ENCODE peak calls at places on chromosomes 7 and 10, in six cellular contexts. C is tibial artery, G is NB4, K is AG04449, L is PC-9, X is astrocyte of the spinal cord. D is an unnamed sample.

GRCh38 chr10:110764793-110765512 is 106.8 kb upstream of the PDCD4 start:
- DNase-seq in C (no peak), G (no peak), K (no peak), L (no peak), X (no peak), D (no peak)

GRCh38 chr10:46002916-46003693 is 27.3 kb downstream of the NCOA4 start:
- DNase-seq in C (no peak), G (no peak), K (no peak), L (no peak), X (peak; percentile 40), D (no peak)

GRCh38 chr7:130144632-130145171 is 60.5 kb downstream of the TMEM209 start:
- DNase-seq in C (no peak), G (no peak), K (peak; percentile 47), L (peak; percentile 81), X (peak; percentile 57), D (no peak)

GRCh38 chr7:143980746-143981510 is 19.2 kb upstream of the OR6B1 start:
- DNase-seq in C (no peak), G (no peak), K (no peak), L (no peak), X (no peak), D (no peak)

GRCh38 chr10:3750884-3751283 is 34.1 kb downstream of the KLF6 start:
- DNase-seq in C (no peak), G (no peak), K (no peak), L (no peak), X (no peak), D (no peak)

GRCh38 chr10:16953270-16953669 is 136.0 kb upstream of the RSU1 start:
- DNase-seq in C (no peak), G (no peak), K (no peak), L (no peak), X (no peak), D (no peak)

GRCh38 chr7:91683823-91684222 is 196.7 kb downstream of the MTERF1 start:
- DNase-seq in C (no peak), G (peak; percentile 21), K (peak; percentile 26), L (no peak), X (peak; percentile 41), D (no peak)

GRCh38 chr7:115117748-115118147 is 195.9 kb downstream of the MDFIC start:
- DNase-seq in C (no peak), G (no peak), K (no peak), L (no peak), X (no peak), D (no peak)

GRCh38 chr7:138608292-138608691 is 92.9 kb downstream of the SVOPL start:
- DNase-seq in C (no peak), G (no peak), K (no peak), L (no peak), X (peak; percentile 59), D (peak; percentile 13)

GRCh38 chr10:15718495-15719061 is 1.1 kb downstream of the ITGA8 start:
- DNase-seq in C (no peak), G (no peak), K (no peak), L (no peak), X (no peak), D (no peak)

GRCh38 chr10:15719062-15719898 is 442 bp downstream of the ITGA8 start:
- DNase-seq in C (no peak), G (no peak), K (no peak), L (no peak), X (peak; percentile 37), D (no peak)

GRCh38 chr10:15715619-15716227 is 4.0 kb downstream of the ITGA8 start:
- DNase-seq in C (no peak), G (no peak), K (no peak), L (no peak), X (peak; percentile 35), D (no peak)

GRCh38 chr10:15720635-15721310 is 1.1 kb upstream of the ITGA8 start:
- DNase-seq in C (no peak), G (no peak), K (no peak), L (no peak), X (no peak), D (no peak)

DNA sequence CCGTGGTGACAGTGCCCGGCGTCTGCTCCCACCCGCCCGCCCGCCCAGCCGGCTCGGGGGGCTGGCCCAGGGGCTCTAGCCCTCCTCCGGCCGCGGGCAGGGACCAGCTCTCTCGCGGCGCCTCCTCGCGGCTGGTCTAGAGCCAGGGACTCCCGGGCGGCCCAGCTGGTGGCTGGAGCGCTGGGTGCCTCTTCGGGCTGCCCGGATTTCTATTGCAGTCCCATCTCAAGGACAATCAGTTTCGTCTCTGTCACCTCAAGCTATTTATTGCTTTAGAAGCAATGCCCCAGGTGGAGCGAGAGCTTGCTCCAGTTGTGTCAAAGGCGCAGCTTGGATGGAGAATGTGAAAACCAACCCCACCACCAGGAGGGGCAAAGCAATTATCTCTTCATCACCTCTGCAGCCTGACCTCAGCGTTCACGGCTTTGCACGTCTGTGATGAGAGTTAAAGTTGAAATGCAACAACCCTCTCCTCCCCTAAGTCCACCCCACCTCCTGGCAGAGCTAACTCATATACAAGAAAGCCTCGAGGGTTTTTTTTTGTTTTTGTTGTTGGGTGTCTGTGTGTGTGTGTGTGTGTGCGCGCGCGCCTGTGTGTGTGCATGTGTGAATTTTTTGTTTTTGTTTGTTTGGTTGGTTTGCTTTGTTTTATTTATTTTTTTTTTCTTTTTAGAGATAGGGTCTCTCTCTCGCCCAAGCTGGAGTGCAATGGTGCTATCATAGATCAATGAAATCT is at the start of gene ITGA8:
- DNase-seq in C (peak; percentile 85), G (peak; percentile 4), K (no peak), L (no peak), X (peak; percentile 48), D (no peak)
- H3K4me3 ChIP-seq in C (peak within 1 kb of the TSS; percentile 97), G (no peak within 1 kb of the TSS), K (peak within 1 kb of the TSS; percentile 55), L (no peak within 1 kb of the TSS), X (peak within 1 kb of the TSS; percentile 55), D (no peak within 1 kb of the TSS)

GRCh38 chr10:86391236-86391840 is 24.7 kb upstream of the GRID1 start:
- DNase-seq in C (peak; percentile 24), G (no peak), K (no peak), L (no peak), X (no peak), D (no peak)
- H3K4me3 ChIP-seq in C (no peak overlapping the region), G (no peak overlapping the region), K (no peak overlapping the region), L (no peak overlapping the region), X (no peak overlapping the region), D (peak overlapping the region; percentile 69)

GRCh38 chr10:120949511-120950102 is 98.4 kb downstream of the WDR11 start:
- DNase-seq in C (no peak), G (no peak), K (no peak), L (no peak), X (peak; percentile 9), D (no peak)
- H3K4me3 ChIP-seq in C (peak overlapping the region; percentile 44), G (no peak overlapping the region), K (peak overlapping the region; percentile 49), L (no peak overlapping the region), X (peak overlapping the region; percentile 40), D (no peak overlapping the region)

GRCh38 chr10:15368456-15368855 is 2.6 kb downstream of the FAM171A1 start:
- DNase-seq in C (no peak), G (no peak), K (no peak), L (no peak), X (no peak), D (no peak)

GRCh38 chr10:15365690-15366089 is 5.4 kb downstream of the FAM171A1 start:
- DNase-seq in C (no peak), G (no peak), K (no peak), L (no peak), X (no peak), D (no peak)

GRCh38 chr10:15369642-15370211 is 1.4 kb downstream of the FAM171A1 start:
- DNase-seq in C (no peak), G (no peak), K (no peak), L (no peak), X (peak; percentile 29), D (no peak)

GRCh38 chr10:15370212-15370740 is 813 bp downstream of the FAM171A1 start:
- DNase-seq in C (no peak), G (no peak), K (no peak), L (no peak), X (peak; percentile 25), D (no peak)

GRCh38 chr10:15367296-15367830 is 3.7 kb downstream of the FAM171A1 start:
- DNase-seq in C (no peak), G (no peak), K (no peak), L (no peak), X (no peak), D (no peak)
- H3K4me3 ChIP-seq in C (no peak overlapping the region), G (no peak overlapping the region), K (no peak overlapping the region), L (no peak overlapping the region), X (no peak overlapping the region), D (no peak overlapping the region)

GRCh38 chr7:2503056-2503941 is 16.3 kb upstream of the LFNG start:
- DNase-seq in C (no peak), G (no peak), K (no peak), L (no peak), X (no peak), D (no peak)

GRCh38 chr7:2504128-2504817 is 15.3 kb upstream of the LFNG start:
- DNase-seq in C (no peak), G (no peak), K (no peak), L (no peak), X (no peak), D (no peak)

GRCh38 chr7:2500701-2501100 is 18.9 kb upstream of the LFNG start:
- DNase-seq in C (no peak), G (no peak), K (no peak), L (no peak), X (no peak), D (no peak)

GRCh38 chr7:2501947-2502646 is 17.5 kb upstream of the LFNG start:
- DNase-seq in C (no peak), G (no peak), K (no peak), L (no peak), X (no peak), D (no peak)

DNA sequence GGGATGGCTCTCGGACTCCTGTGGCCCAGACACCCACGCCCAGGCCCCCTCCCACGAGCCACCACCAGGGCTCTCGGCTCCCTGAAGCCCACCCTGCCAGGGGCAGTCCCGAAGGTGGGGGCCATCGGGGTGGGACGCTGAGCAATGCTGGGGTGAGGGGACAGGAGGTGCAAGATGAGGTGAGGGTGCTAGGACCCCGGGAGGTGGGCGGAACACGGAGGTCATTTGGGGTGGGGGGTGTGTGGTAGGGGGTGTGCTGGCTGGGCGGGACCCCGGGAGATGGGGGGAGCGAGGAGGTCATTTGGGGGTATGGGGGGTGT is 17.0 kb upstream of the LFNG start:
- DNase-seq in C (no peak), G (no peak), K (no peak), L (no peak), X (no peak), D (no peak)
- H3K4me3 ChIP-seq in C (no peak overlapping the region), G (no peak overlapping the region), K (no peak overlapping the region), L (no peak overlapping the region), X (no peak overlapping the region), D (no peak overlapping the region)

GRCh38 chr10:28327494-28327886 is 24.6 kb upstream of the MPP7 start:
- DNase-seq in C (no peak), G (no peak), K (no peak), L (no peak), X (peak; percentile 68), D (no peak)

GRCh38 chr10:28326516-28327493 is 23.9 kb upstream of the MPP7 start:
- DNase-seq in C (peak; percentile 82), G (no peak), K (no peak), L (no peak), X (peak; percentile 78), D (no peak)

GRCh38 chr10:28331821-28332220 is 29.0 kb upstream of the MPP7 start:
- DNase-seq in C (no peak), G (no peak), K (peak; percentile 94), L (no peak), X (peak; percentile 95), D (no peak)

GRCh38 chr10:28328346-28328745 is 25.5 kb upstream of the MPP7 start:
- DNase-seq in C (no peak), G (no peak), K (no peak), L (no peak), X (peak; percentile 14), D (no peak)

GRCh38 chr10:28332699-28333098 is 29.8 kb upstream of the MPP7 start:
- DNase-seq in C (no peak), G (no peak), K (no peak), L (no peak), X (no peak), D (no peak)
- H3K4me3 ChIP-seq in C (no peak overlapping the region), G (no peak overlapping the region), K (no peak overlapping the region), L (no peak overlapping the region), X (no peak overlapping the region), D (no peak overlapping the region)

D was measured in GM12864.